ENCODE peak calls at places on chromosomes 7 and 10, in six cellular contexts. One of them, this sample, is unnamed.
A peak's percentile ranks its signal among the peaks of the same experiment; 100 is the strongest.

GRCh38 chr10:80617807-80618206 is 80.1 kb downstream of the SH2D4B start:
- DNase-seq in astrocyte of the spinal cord: no peak
- DNase-seq in right atrium auricular region: no peak
- DNase-seq in HCT116: no peak
- DNase-seq in colonic mucosa: no peak
- DNase-seq in prostate gland: no peak
- DNase-seq in this sample: no peak

GRCh38 chr7:45920543-45921380 is at the start of gene IGFBP3:
- DNase-seq in prostate gland: peak; percentile 36
- DNase-seq in HCT116: no peak
- DNase-seq in right atrium auricular region: no peak
- DNase-seq in colonic mucosa: no peak
- DNase-seq in astrocyte of the spinal cord: peak; percentile 40
- DNase-seq in this sample: no peak

GRCh38 chr7:156099085-156099484 is 286.8 kb upstream of the SHH start:
- DNase-seq in astrocyte of the spinal cord: no peak
- DNase-seq in prostate gland: no peak
- DNase-seq in right atrium auricular region: no peak
- DNase-seq in HCT116: no peak
- DNase-seq in colonic mucosa: no peak
- DNase-seq in this sample: no peak

GRCh38 chr10:29329420-29329819 is 40.5 kb downstream of the LYZL1 start:
- DNase-seq in HCT116: no peak
- DNase-seq in astrocyte of the spinal cord: no peak
- DNase-seq in colonic mucosa: no peak
- DNase-seq in prostate gland: no peak
- DNase-seq in right atrium auricular region: no peak
- DNase-seq in this sample: no peak

GRCh38 chr7:132178393-132178765 is 397.9 kb downstream of the PLXNA4 start:
- DNase-seq in prostate gland: no peak
- DNase-seq in HCT116: no peak
- DNase-seq in right atrium auricular region: no peak
- DNase-seq in astrocyte of the spinal cord: no peak
- DNase-seq in colonic mucosa: peak; percentile 58
- DNase-seq in this sample: no peak

GRCh38 chr7:140673063-140673769 is 471 bp downstream of the ADCK2 start:
- DNase-seq in astrocyte of the spinal cord: no peak
- DNase-seq in right atrium auricular region: no peak
- DNase-seq in HCT116: no peak
- DNase-seq in colonic mucosa: peak; percentile 85
- DNase-seq in prostate gland: peak; percentile 73
- DNase-seq in this sample: peak; percentile 54

GRCh38 chr10:49605177-49605938 is 4.8 kb upstream of the SLC18A3 start:
- DNase-seq in prostate gland: no peak
- DNase-seq in right atrium auricular region: no peak
- DNase-seq in colonic mucosa: no peak
- DNase-seq in astrocyte of the spinal cord: no peak
- DNase-seq in HCT116: no peak
- DNase-seq in this sample: peak; percentile 4

GRCh38 chr7:42126475-42127231 is 110.4 kb downstream of the GLI3 start:
- DNase-seq in prostate gland: no peak
- DNase-seq in colonic mucosa: no peak
- DNase-seq in astrocyte of the spinal cord: no peak
- DNase-seq in HCT116: no peak
- DNase-seq in right atrium auricular region: no peak
- DNase-seq in this sample: no peak

GRCh38 chr7:41886906-41887311 is 184.0 kb upstream of the INHBA start:
- DNase-seq in colonic mucosa: peak; percentile 77
- DNase-seq in right atrium auricular region: peak; percentile 82
- DNase-seq in HCT116: no peak
- DNase-seq in astrocyte of the spinal cord: peak; percentile 93
- DNase-seq in prostate gland: no peak
- DNase-seq in this sample: no peak

GRCh38 chr10:97383159-97383558 is 18.0 kb downstream of the RRP12 start:
- DNase-seq in HCT116: no peak
- DNase-seq in astrocyte of the spinal cord: no peak
- DNase-seq in colonic mucosa: no peak
- DNase-seq in right atrium auricular region: no peak
- DNase-seq in prostate gland: no peak
- DNase-seq in this sample: no peak

GRCh38 chr7:29345590-29345989 is 151.0 kb downstream of the CHN2 start:
- DNase-seq in HCT116: peak; percentile 10
- DNase-seq in colonic mucosa: peak; percentile 59
- DNase-seq in prostate gland: peak; percentile 31
- DNase-seq in right atrium auricular region: no peak
- DNase-seq in astrocyte of the spinal cord: peak; percentile 20
- DNase-seq in this sample: peak; percentile 27

GRCh38 chr7:48416327-48416908 is 245.2 kb downstream of the ABCA13 start:
- DNase-seq in right atrium auricular region: no peak
- DNase-seq in colonic mucosa: no peak
- DNase-seq in prostate gland: no peak
- DNase-seq in HCT116: no peak
- DNase-seq in astrocyte of the spinal cord: no peak
- DNase-seq in this sample: no peak

GRCh38 chr7:936131-937054 is 18.1 kb downstream of the ADAP1 start:
- DNase-seq in colonic mucosa: no peak
- DNase-seq in prostate gland: no peak
- DNase-seq in HCT116: peak; percentile 71
- DNase-seq in right atrium auricular region: no peak
- DNase-seq in astrocyte of the spinal cord: peak; percentile 64
- DNase-seq in this sample: no peak

GRCh38 chr7:149883452-149883861 is 9.7 kb downstream of the ATP6V0E2 start:
- DNase-seq in astrocyte of the spinal cord: peak; percentile 35
- DNase-seq in right atrium auricular region: no peak
- DNase-seq in HCT116: peak; percentile 37
- DNase-seq in colonic mucosa: peak; percentile 65
- DNase-seq in prostate gland: peak; percentile 61
- DNase-seq in this sample: no peak

GRCh38 chr10:4661572-4662255 is 164.3 kb upstream of the AKR1E2 start:
- DNase-seq in astrocyte of the spinal cord: no peak
- DNase-seq in colonic mucosa: peak; percentile 40
- DNase-seq in prostate gland: peak; percentile 65
- DNase-seq in HCT116: no peak
- DNase-seq in right atrium auricular region: peak; percentile 94
- DNase-seq in this sample: no peak

GRCh38 chr7:11760372-11760771 is 71.6 kb downstream of the THSD7A start:
- DNase-seq in HCT116: no peak
- DNase-seq in colonic mucosa: no peak
- DNase-seq in prostate gland: peak; percentile 32
- DNase-seq in astrocyte of the spinal cord: no peak
- DNase-seq in right atrium auricular region: no peak
- DNase-seq in this sample: no peak

GRCh38 chr7:100016209-100016901 is 959 bp downstream of the ZKSCAN1 start:
- DNase-seq in astrocyte of the spinal cord: peak; percentile 30
- DNase-seq in right atrium auricular region: no peak
- DNase-seq in colonic mucosa: peak; percentile 49
- DNase-seq in prostate gland: peak; percentile 49
- DNase-seq in HCT116: no peak
- DNase-seq in this sample: no peak

GRCh38 chr10:103473261-103473671 is 5.8 kb downstream of the CALHM3 start:
- DNase-seq in prostate gland: no peak
- DNase-seq in right atrium auricular region: no peak
- DNase-seq in HCT116: no peak
- DNase-seq in astrocyte of the spinal cord: no peak
- DNase-seq in colonic mucosa: no peak
- DNase-seq in this sample: no peak

GRCh38 chr10:58807631-58808024 is 295.0 kb downstream of the BICC1 start:
- DNase-seq in astrocyte of the spinal cord: no peak
- DNase-seq in right atrium auricular region: no peak
- DNase-seq in colonic mucosa: no peak
- DNase-seq in prostate gland: no peak
- DNase-seq in HCT116: no peak
- DNase-seq in this sample: no peak

GRCh38 chr10:78443900-78444571 is 410.4 kb downstream of the RPS24 start:
- DNase-seq in colonic mucosa: no peak
- DNase-seq in prostate gland: no peak
- DNase-seq in right atrium auricular region: no peak
- DNase-seq in astrocyte of the spinal cord: no peak
- DNase-seq in HCT116: no peak
- DNase-seq in this sample: no peak

GRCh38 chr10:30034433-30035137 is 24.8 kb downstream of the JCAD start:
- DNase-seq in astrocyte of the spinal cord: no peak
- DNase-seq in HCT116: no peak
- DNase-seq in right atrium auricular region: no peak
- DNase-seq in prostate gland: no peak
- DNase-seq in colonic mucosa: no peak
- DNase-seq in this sample: no peak

GRCh38 chr7:143279186-143280098 is 5.3 kb upstream of the TMEM139 start:
- DNase-seq in HCT116: no peak
- DNase-seq in colonic mucosa: no peak
- DNase-seq in astrocyte of the spinal cord: peak; percentile 83
- DNase-seq in right atrium auricular region: no peak
- DNase-seq in prostate gland: peak; percentile 40
- DNase-seq in this sample: no peak

GRCh38 chr10:8463853-8464252 is 409.4 kb downstream of the GATA3 start:
- DNase-seq in HCT116: no peak
- DNase-seq in right atrium auricular region: no peak
- DNase-seq in colonic mucosa: no peak
- DNase-seq in astrocyte of the spinal cord: no peak
- DNase-seq in prostate gland: no peak
- DNase-seq in this sample: no peak

GRCh38 chr7:85750454-85750949 is 563.6 kb upstream of the SEMA3D start:
- DNase-seq in HCT116: peak; percentile 32
- DNase-seq in right atrium auricular region: no peak
- DNase-seq in prostate gland: no peak
- DNase-seq in astrocyte of the spinal cord: peak; percentile 48
- DNase-seq in colonic mucosa: peak; percentile 28
- DNase-seq in this sample: no peak
- TF ChIP-seq CTCF in HCT116: peak; percentile 43
- TF ChIP-seq CTCF in right atrium auricular region: peak; percentile 55
- TF ChIP-seq CTCF in prostate gland: no peak
- TF ChIP-seq CTCF in astrocyte of the spinal cord: peak; percentile 80
- TF ChIP-seq CTCF in colonic mucosa: peak; percentile 30
- TF ChIP-seq CTCF in this sample: no peak

DNA sequence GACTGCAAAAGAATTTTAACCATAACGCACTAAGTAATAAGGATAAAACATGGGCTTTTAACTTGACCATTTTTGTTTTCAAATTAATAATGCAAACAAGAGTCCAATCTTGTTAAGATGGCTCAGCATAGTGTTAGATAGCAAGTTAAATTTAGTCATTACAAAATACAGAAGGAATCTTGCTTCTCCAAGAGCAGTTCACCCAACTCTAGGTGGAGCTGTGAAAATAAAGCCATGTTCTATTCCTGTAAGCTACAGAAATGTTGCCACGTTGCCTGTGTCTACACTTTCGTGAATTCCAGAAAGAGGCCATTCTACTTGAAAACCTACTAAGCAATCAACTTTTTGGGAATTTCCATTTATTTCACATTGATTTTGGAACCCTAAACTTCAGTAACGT is 191.9 kb downstream of the SFMBT2 start:
- DNase-seq in prostate gland: no peak
- DNase-seq in right atrium auricular region: no peak
- DNase-seq in colonic mucosa: no peak
- DNase-seq in astrocyte of the spinal cord: peak; percentile 25
- DNase-seq in HCT116: no peak
- DNase-seq in this sample: no peak
- TF ChIP-seq CTCF in prostate gland: no peak
- TF ChIP-seq CTCF in right atrium auricular region: peak; percentile 47
- TF ChIP-seq CTCF in colonic mucosa: no peak
- TF ChIP-seq CTCF in astrocyte of the spinal cord: no peak
- TF ChIP-seq CTCF in HCT116: no peak
- TF ChIP-seq CTCF in this sample: no peak

GRCh38 chr7:19144661-19145428 is at the start of gene FERD3L:
- DNase-seq in colonic mucosa: no peak
- DNase-seq in astrocyte of the spinal cord: no peak
- DNase-seq in prostate gland: no peak
- DNase-seq in HCT116: no peak
- DNase-seq in right atrium auricular region: no peak
- DNase-seq in this sample: no peak
- TF ChIP-seq CTCF in colonic mucosa: no peak
- TF ChIP-seq CTCF in astrocyte of the spinal cord: no peak
- TF ChIP-seq CTCF in prostate gland: no peak
- TF ChIP-seq CTCF in HCT116: no peak
- TF ChIP-seq CTCF in right atrium auricular region: no peak
- TF ChIP-seq CTCF in this sample: no peak

GRCh38 chr10:11388996-11389395 is 222.5 kb downstream of the USP6NL start:
- DNase-seq in HCT116: no peak
- DNase-seq in astrocyte of the spinal cord: no peak
- DNase-seq in colonic mucosa: no peak
- DNase-seq in right atrium auricular region: no peak
- DNase-seq in prostate gland: no peak
- DNase-seq in this sample: no peak
- TF ChIP-seq CTCF in HCT116: no peak
- TF ChIP-seq CTCF in astrocyte of the spinal cord: no peak
- TF ChIP-seq CTCF in colonic mucosa: no peak
- TF ChIP-seq CTCF in right atrium auricular region: no peak
- TF ChIP-seq CTCF in prostate gland: no peak
- TF ChIP-seq CTCF in this sample: no peak

DNA sequence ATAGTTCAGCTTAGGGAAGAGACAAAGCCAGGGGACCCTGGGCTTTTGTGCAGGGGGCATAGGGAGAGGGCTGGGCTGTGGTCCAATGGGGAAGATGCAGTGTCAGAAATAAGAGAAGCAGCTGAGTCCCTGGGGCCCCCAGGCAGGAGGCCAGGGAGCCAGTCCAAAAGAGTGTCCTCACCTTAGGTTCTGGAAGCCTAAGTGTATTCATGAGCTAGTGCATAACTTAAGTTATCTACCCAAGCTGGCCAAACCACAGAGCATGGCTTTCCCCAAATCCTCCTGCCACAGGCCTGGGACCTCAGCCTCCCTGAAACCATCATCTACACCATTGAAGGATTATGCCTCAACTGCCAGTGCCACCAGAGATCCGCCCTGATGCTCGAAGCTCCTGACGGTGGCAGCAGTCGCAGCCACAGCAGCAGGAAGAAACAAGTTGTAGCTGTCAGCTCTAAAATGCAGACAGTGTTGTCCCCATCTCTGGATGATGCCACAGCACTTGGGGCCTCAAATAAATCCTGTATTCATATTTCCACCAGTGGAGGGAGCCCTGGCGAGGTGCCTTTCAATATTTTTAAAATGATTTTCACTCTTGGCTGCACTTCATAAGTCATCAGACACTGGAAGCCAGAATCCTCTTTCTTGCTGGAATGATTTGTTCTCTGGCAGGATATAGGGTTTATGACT is 574.6 kb downstream of the GRID1 start:
- DNase-seq in HCT116: no peak
- DNase-seq in astrocyte of the spinal cord: peak; percentile 1
- DNase-seq in prostate gland: no peak
- DNase-seq in right atrium auricular region: no peak
- DNase-seq in colonic mucosa: no peak
- DNase-seq in this sample: no peak
- TF ChIP-seq CTCF in HCT116: peak; percentile 38
- TF ChIP-seq CTCF in astrocyte of the spinal cord: peak; percentile 14
- TF ChIP-seq CTCF in prostate gland: no peak
- TF ChIP-seq CTCF in right atrium auricular region: peak; percentile 53
- TF ChIP-seq CTCF in colonic mucosa: no peak
- TF ChIP-seq CTCF in this sample: no peak

This sample was measured in natural killer cell.